ENCODE peak calls at places on chromosome 18, in seven cellular contexts. G is pancreas; B is heart right ventricle; S is OCI-LY7; X is astrocyte; A is ovary; P is CD8-positive, alpha-beta memory T cell. W is an unnamed sample.

GRCh38 chr18:57243624-57244179 is 96.8 kb downstream of the BOD1L2 start:
- DNase-seq in G (no peak), S (no peak), A (no peak), P (no peak), X (no peak), B (no peak), W (no peak)

GRCh38 chr18:26745288-26745975 is 120.1 kb downstream of the AQP4 start:
- DNase-seq in P (no peak), B (no peak), S (no peak), X (no peak), A (no peak), G (peak; percentile 6), W (no peak)

GRCh38 chr18:58632557-58632956 is 3.7 kb upstream of the ALPK2 start:
- DNase-seq in P (no peak), G (no peak), S (no peak), B (peak; percentile 51), A (no peak), X (no peak), W (no peak)

GRCh38 chr18:24656571-24656971 is 196.1 kb downstream of the HRH4 start:
- DNase-seq in P (no peak), G (no peak), A (no peak), B (no peak), X (peak; percentile 60), S (no peak), W (no peak)

GRCh38 chr18:26435415-26436095 is 112.8 kb downstream of the KCTD1 start:
- DNase-seq in S (no peak), A (no peak), G (no peak), X (no peak), B (no peak), P (no peak), W (no peak)

GRCh38 chr18:48948112-48949050 is 2.4 kb downstream of the SMAD7 start:
- DNase-seq in B (no peak), X (peak; percentile 73), S (peak; percentile 60), A (no peak), P (peak; percentile 42), G (peak; percentile 38), W (no peak)

GRCh38 chr18:46335551-46336059 is 231.4 kb downstream of the HAUS1 start:
- DNase-seq in B (no peak), X (no peak), S (no peak), A (no peak), G (no peak), P (no peak), W (no peak)

GRCh38 chr18:63887424-63887823 is at the start of gene SERPINB2:
- DNase-seq in P (no peak), S (no peak), G (no peak), A (no peak), X (no peak), B (no peak), W (no peak)

GRCh38 chr18:66334534-66334933 is 269.4 kb downstream of the CDH19 start:
- DNase-seq in P (no peak), A (no peak), G (no peak), B (no peak), S (no peak), X (no peak), W (no peak)

GRCh38 chr18:40380657-40381441 is 1574.2 kb upstream of the PIK3C3 start:
- DNase-seq in P (no peak), A (no peak), B (no peak), G (no peak), S (no peak), X (peak; percentile 52), W (no peak)

GRCh38 chr18:24600076-24600654 is 139.7 kb downstream of the HRH4 start:
- DNase-seq in B (peak; percentile 45), X (peak; percentile 36), G (no peak), P (no peak), A (peak; percentile 29), S (peak; percentile 66), W (peak; percentile 56)

GRCh38 chr18:52636536-52636935 is 296.5 kb downstream of the DCC start:
- DNase-seq in X (no peak), P (no peak), S (no peak), B (no peak), A (no peak), G (no peak), W (no peak)

GRCh38 chr18:79867666-79868065 is 69.9 kb downstream of the KCNG2 start:
- DNase-seq in G (no peak), S (no peak), P (no peak), A (no peak), B (no peak), X (no peak), W (no peak)

GRCh38 chr18:66632771-66633170 is 28.9 kb upstream of the CDH19 start:
- DNase-seq in B (no peak), S (no peak), A (no peak), G (no peak), X (peak; percentile 11), P (no peak), W (no peak)

GRCh38 chr18:36899289-36899688 is 70.4 kb downstream of the KIAA1328 start:
- DNase-seq in B (no peak), G (no peak), S (peak; percentile 11), A (no peak), X (no peak), P (no peak), W (no peak)

GRCh38 chr18:23226386-23226785 is 91.1 kb downstream of the CABLES1 start:
- DNase-seq in X (peak; percentile 63), P (no peak), S (peak; percentile 63), A (no peak), G (no peak), B (no peak), W (no peak)
- H3K27ac ChIP-seq in X (peak overlapping the region; percentile 70), P (no peak overlapping the region), S (peak overlapping the region; percentile 100), A (peak overlapping the region; percentile 17), G (no peak overlapping the region), B (peak overlapping the region; percentile 32), W (no peak overlapping the region)

DNA sequence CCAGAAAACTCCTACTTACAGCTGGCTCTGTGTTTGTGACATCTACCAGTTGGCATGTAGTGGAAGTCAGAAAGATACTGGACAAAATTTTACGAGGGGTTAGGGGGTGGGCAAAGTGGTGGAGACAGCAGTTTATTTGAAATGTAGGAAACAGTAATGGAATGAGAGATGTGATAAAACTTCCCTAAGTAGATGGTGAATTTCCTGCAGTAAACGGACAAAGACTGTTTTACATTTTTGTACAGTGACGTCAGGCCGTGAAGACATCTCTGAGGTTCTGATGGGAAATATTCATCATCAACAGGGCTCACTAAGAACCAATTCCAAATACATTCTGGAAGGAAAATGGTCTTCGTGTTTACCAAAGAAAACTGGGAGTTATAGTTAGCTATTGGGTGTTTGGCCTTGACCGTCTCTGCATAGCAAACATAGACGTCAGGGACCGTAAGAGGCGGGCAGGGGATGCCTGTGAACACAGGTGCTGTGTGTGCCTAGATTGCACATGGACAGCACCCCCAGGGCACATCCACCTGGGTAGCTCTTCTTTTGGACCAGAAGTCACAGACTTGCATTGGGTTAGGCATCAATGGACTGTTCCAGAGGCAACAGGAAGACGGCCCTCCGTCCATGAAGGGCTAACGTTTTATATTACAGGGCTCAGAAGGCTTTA is 131.5 kb downstream of the ZNF516 start:
- DNase-seq in A (peak; percentile 61), B (no peak), P (no peak), G (no peak), X (peak; percentile 69), S (no peak), W (no peak)
- H3K27ac ChIP-seq in A (peak overlapping the region; percentile 53), B (no peak overlapping the region), P (no peak overlapping the region), G (no peak overlapping the region), X (peak overlapping the region; percentile 44), S (no peak overlapping the region), W (no peak overlapping the region)

DNA sequence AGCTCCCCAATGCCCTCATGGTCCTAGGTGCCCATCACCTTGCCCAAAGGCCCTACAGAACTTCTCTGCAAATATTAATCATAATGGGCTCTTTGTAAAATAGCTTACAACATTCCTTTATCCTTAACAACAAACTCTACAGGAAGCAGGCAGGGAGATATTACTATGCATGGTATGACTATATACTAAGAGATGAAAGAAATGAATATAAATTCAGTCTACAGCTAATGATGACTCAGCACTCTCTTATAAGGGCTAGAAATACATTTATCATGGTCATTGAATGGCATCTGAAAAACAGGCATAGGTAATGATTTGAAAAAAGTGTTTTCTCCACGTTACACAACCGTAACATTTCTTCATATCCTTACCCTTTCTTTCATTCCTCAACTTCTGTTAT is 254.8 kb upstream of the DSEL start:
- DNase-seq in G (no peak), A (no peak), P (no peak), B (no peak), S (no peak), X (peak; percentile 82), W (no peak)
- H3K27ac ChIP-seq in G (no peak overlapping the region), A (no peak overlapping the region), P (no peak overlapping the region), B (no peak overlapping the region), S (no peak overlapping the region), X (peak overlapping the region; percentile 17), W (no peak overlapping the region)

DNA sequence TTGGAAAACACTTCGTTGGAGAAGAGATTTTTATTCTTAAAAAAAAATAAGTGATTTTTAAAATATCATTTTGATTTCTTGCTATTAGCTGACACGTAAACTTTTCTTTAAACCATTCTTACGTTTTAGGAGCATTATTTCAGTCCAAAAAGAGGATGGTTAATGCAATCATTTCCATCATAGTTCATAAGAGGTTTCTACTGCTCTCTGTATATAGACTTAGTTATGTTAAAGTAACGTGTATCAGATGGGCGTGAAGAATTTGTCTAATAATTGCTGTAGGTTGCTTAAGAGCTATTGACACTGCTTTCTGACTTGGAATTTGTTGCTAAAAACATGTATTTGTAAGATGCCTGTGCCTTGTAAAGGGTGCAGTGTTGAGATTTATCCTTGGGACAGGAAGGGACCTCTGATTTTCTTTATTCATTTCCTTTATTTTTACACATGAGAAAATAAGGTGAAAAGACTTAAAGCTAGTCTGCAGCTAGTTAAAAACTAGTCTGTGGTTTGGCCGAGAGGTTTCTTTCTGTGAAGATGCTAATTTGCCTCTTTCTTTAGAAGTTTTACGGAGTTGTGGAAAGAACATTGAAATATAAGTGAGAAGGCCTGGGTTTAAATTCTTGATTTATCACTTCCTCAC is 2.9 kb downstream of the ANKRD12 start:
- DNase-seq in P (no peak), A (no peak), X (no peak), G (no peak), B (no peak), S (no peak), W (no peak)
- H3K27ac ChIP-seq in P (peak overlapping the region; percentile 87), A (no peak overlapping the region), X (no peak overlapping the region), G (no peak overlapping the region), B (peak overlapping the region; percentile 35), S (peak overlapping the region; percentile 75), W (no peak overlapping the region)